ENCODE peak calls at places on chromosome 7, in six cellular contexts. F is stimulated activated CD4-positive, alpha-beta T cell treated with anti-CD3 and anti-CD28 coated beads, Interleukin-15, amount 100 ng/mL, for 24 hours; T is effector memory CD8-positive, alpha-beta T cell; J is posterior vena cava; V is D341Med; H is GM12892. U is an unnamed sample.

GRCh38 chr7:67019562-67020390 is 23.1 kb downstream of the TYW1 start:
- DNase-seq in F (peak; percentile 9), H (no peak), J (peak; percentile 64), T (no peak), V (peak; percentile 68), U (peak; percentile 43)

GRCh38 chr7:157402911-157403534 is 66.2 kb downstream of the DNAJB6 start:
- DNase-seq in V (no peak), F (no peak), J (peak; percentile 62), H (no peak), T (no peak), U (no peak)

GRCh38 chr7:34299066-34299465 is 359.0 kb upstream of the NPSR1 start:
- DNase-seq in F (no peak), V (no peak), J (no peak), H (no peak), T (no peak), U (no peak)

GRCh38 chr7:25469669-25470068 is 241.4 kb upstream of the NPVF start:
- DNase-seq in F (no peak), V (no peak), H (no peak), J (no peak), T (no peak), U (no peak)

GRCh38 chr7:157997991-157998505 is 589.6 kb downstream of the PTPRN2 start:
- DNase-seq in J (no peak), V (no peak), F (no peak), T (no peak), H (no peak), U (no peak)

GRCh38 chr7:141276031-141276430 is 202.2 kb downstream of the TMEM178B start:
- DNase-seq in V (no peak), T (no peak), F (no peak), H (no peak), J (no peak), U (no peak)

GRCh38 chr7:2967238-2967637 is 76.4 kb downstream of the CARD11 start:
- DNase-seq in T (no peak), F (no peak), H (no peak), J (peak; percentile 22), V (no peak), U (no peak)

GRCh38 chr7:116633131-116633988 is 38.6 kb upstream of the MET start:
- DNase-seq in T (no peak), V (no peak), J (no peak), F (no peak), H (no peak), U (no peak)

GRCh38 chr7:151849008-151849878 is 27.7 kb downstream of the PRKAG2 start:
- DNase-seq in F (no peak), T (no peak), H (no peak), J (peak; percentile 48), V (no peak), U (no peak)

GRCh38 chr7:7793921-7794320 is 75.5 kb upstream of the RPA3 start:
- DNase-seq in F (no peak), J (no peak), T (no peak), V (no peak), H (no peak), U (no peak)

GRCh38 chr7:41582116-41582515 is 120.8 kb downstream of the INHBA start:
- DNase-seq in H (no peak), V (no peak), J (no peak), F (no peak), T (no peak), U (no peak)

GRCh38 chr7:45593877-45594276 is 19.7 kb downstream of the ADCY1 start:
- DNase-seq in F (no peak), V (no peak), J (no peak), T (no peak), H (no peak), U (no peak)

U was measured in GF-D8.